ENCODE peak calls at places on chromosomes 6 and 20, in five cellular contexts. One of them, this sample, is unnamed.

GRCh38 chr6:89379281-89379680 is 26.8 kb upstream of the UBE2J1 start:
- DNase-seq in WTC11: no peak
- DNase-seq in H54: no peak
- DNase-seq in kidney glomerular epithelial cell: no peak
- DNase-seq in adipocyte: no peak
- DNase-seq in this sample: peak

GRCh38 chr20:50092436-50092835 is 20.5 kb downstream of the UBE2V1 start:
- DNase-seq in WTC11: no peak
- DNase-seq in H54: no peak
- DNase-seq in kidney glomerular epithelial cell: no peak
- DNase-seq in adipocyte: peak
- DNase-seq in this sample: no peak

GRCh38 chr6:74182992-74183391 is 487.0 kb downstream of the CD109 start:
- DNase-seq in WTC11: no peak
- DNase-seq in H54: no peak
- DNase-seq in kidney glomerular epithelial cell: no peak
- DNase-seq in adipocyte: no peak
- DNase-seq in this sample: peak

GRCh38 chr6:121857551-121857950 is 422.1 kb downstream of the GJA1 start:
- DNase-seq in WTC11: peak
- DNase-seq in H54: no peak
- DNase-seq in kidney glomerular epithelial cell: no peak
- DNase-seq in adipocyte: no peak
- DNase-seq in this sample: no peak

GRCh38 chr6:160337301-160337700 is 10.9 kb upstream of the SLC22A3 start:
- DNase-seq in WTC11: no peak
- DNase-seq in H54: peak
- DNase-seq in kidney glomerular epithelial cell: peak
- DNase-seq in adipocyte: peak
- DNase-seq in this sample: no peak

GRCh38 chr6:10425973-10426780 is 11.3 kb upstream of the TFAP2A start:
- DNase-seq in WTC11: peak
- DNase-seq in H54: no peak
- DNase-seq in kidney glomerular epithelial cell: no peak
- DNase-seq in adipocyte: peak
- DNase-seq in this sample: no peak

GRCh38 chr6:139903411-139904157 is 529.1 kb upstream of the CITED2 start:
- DNase-seq in WTC11: no peak
- DNase-seq in H54: no peak
- DNase-seq in kidney glomerular epithelial cell: no peak
- DNase-seq in adipocyte: no peak
- DNase-seq in this sample: no peak

GRCh38 chr6:2875840-2876207 is 27.3 kb downstream of the SERPINB9 start:
- DNase-seq in WTC11: peak
- DNase-seq in H54: peak
- DNase-seq in kidney glomerular epithelial cell: no peak
- DNase-seq in adipocyte: peak
- DNase-seq in this sample: no peak

GRCh38 chr6:134508862-134509498 is 191.1 kb upstream of the SGK1 start:
- DNase-seq in WTC11: no peak
- DNase-seq in H54: no peak
- DNase-seq in kidney glomerular epithelial cell: no peak
- DNase-seq in adipocyte: no peak
- DNase-seq in this sample: no peak

GRCh38 chr6:70337379-70338073 is 34.6 kb upstream of the COL9A1 start:
- DNase-seq in WTC11: no peak
- DNase-seq in H54: no peak
- DNase-seq in kidney glomerular epithelial cell: no peak
- DNase-seq in adipocyte: no peak
- DNase-seq in this sample: no peak

GRCh38 chr6:131655387-131655786 is 18.3 kb downstream of the ENPP3 start:
- DNase-seq in WTC11: no peak
- DNase-seq in H54: no peak
- DNase-seq in kidney glomerular epithelial cell: no peak
- DNase-seq in adipocyte: no peak
- DNase-seq in this sample: no peak

GRCh38 chr6:22906091-22906549 is 336.8 kb downstream of the HDGFL1 start:
- DNase-seq in WTC11: no peak
- DNase-seq in H54: peak
- DNase-seq in kidney glomerular epithelial cell: peak
- DNase-seq in adipocyte: peak
- DNase-seq in this sample: no peak

GRCh38 chr20:43766395-43766794 is 39.6 kb upstream of the GTSF1L start:
- DNase-seq in WTC11: no peak
- DNase-seq in H54: no peak
- DNase-seq in kidney glomerular epithelial cell: no peak
- DNase-seq in adipocyte: no peak
- DNase-seq in this sample: no peak

GRCh38 chr20:64216036-64216435 is 39.5 kb upstream of the PCMTD2 start:
- DNase-seq in WTC11: no peak
- DNase-seq in H54: no peak
- DNase-seq in kidney glomerular epithelial cell: no peak
- DNase-seq in adipocyte: no peak
- DNase-seq in this sample: no peak

GRCh38 chr20:53967527-53967926 is 102.9 kb downstream of the BCAS1 start:
- DNase-seq in WTC11: no peak
- DNase-seq in H54: no peak
- DNase-seq in kidney glomerular epithelial cell: no peak
- DNase-seq in adipocyte: no peak
- DNase-seq in this sample: no peak

GRCh38 chr6:41239467-41240159 is 11.5 kb downstream of the TREML4 start:
- DNase-seq in WTC11: peak
- DNase-seq in H54: no peak
- DNase-seq in kidney glomerular epithelial cell: no peak
- DNase-seq in adipocyte: no peak
- DNase-seq in this sample: no peak

GRCh38 chr6:71082033-71082620 is 125.3 kb upstream of the B3GAT2 start:
- DNase-seq in WTC11: no peak
- DNase-seq in H54: no peak
- DNase-seq in kidney glomerular epithelial cell: no peak
- DNase-seq in adipocyte: peak
- DNase-seq in this sample: no peak

GRCh38 chr20:53581444-53582311 is 12.0 kb downstream of the ZNF217 start:
- DNase-seq in WTC11: no peak
- DNase-seq in H54: no peak
- DNase-seq in kidney glomerular epithelial cell: no peak
- DNase-seq in adipocyte: no peak
- DNase-seq in this sample: no peak

GRCh38 chr20:36585410-36586125 is 12.2 kb downstream of the TGIF2 start:
- DNase-seq in WTC11: peak
- DNase-seq in H54: peak
- DNase-seq in kidney glomerular epithelial cell: no peak
- DNase-seq in adipocyte: no peak
- DNase-seq in this sample: no peak

GRCh38 chr6:106799008-106799952 is 169.9 kb downstream of the QRSL1 start:
- DNase-seq in WTC11: no peak
- DNase-seq in H54: no peak
- DNase-seq in kidney glomerular epithelial cell: peak
- DNase-seq in adipocyte: peak
- DNase-seq in this sample: no peak

This sample was measured in NCI-H446 treated with DMSO at 0.1 percent for 48 hours.